ENCODE peak calls at places on chromosomes 3 and 15, in four cellular contexts. One of them, this sample, is unnamed.

GRCh38 chr15:97177135-97177704 is 783.3 kb upstream of the ARRDC4 start:
- DNase-seq in HT1080: no peak
- DNase-seq in astrocyte of the cerebellum: no peak
- DNase-seq in germinal center: no peak
- DNase-seq in this sample: no peak

GRCh38 chr15:41983221-41983620 is 10.9 kb upstream of the EHD4 start:
- DNase-seq in HT1080: no peak
- DNase-seq in astrocyte of the cerebellum: no peak
- DNase-seq in germinal center: no peak
- DNase-seq in this sample: no peak

GRCh38 chr3:18725668-18726407 is 300.7 kb upstream of the SATB1 start:
- DNase-seq in HT1080: peak; percentile 37
- DNase-seq in astrocyte of the cerebellum: no peak
- DNase-seq in germinal center: no peak
- DNase-seq in this sample: no peak

GRCh38 chr3:37096292-37096691 is 78.1 kb downstream of the LRRFIP2 start:
- DNase-seq in HT1080: peak; percentile 74
- DNase-seq in astrocyte of the cerebellum: no peak
- DNase-seq in germinal center: no peak
- DNase-seq in this sample: no peak

GRCh38 chr15:77615472-77615871 is 17.2 kb downstream of the LINGO1 start:
- DNase-seq in HT1080: no peak
- DNase-seq in astrocyte of the cerebellum: no peak
- DNase-seq in germinal center: no peak
- DNase-seq in this sample: no peak

GRCh38 chr3:118945834-118946233 is 88.8 kb downstream of the IGSF11 start:
- DNase-seq in HT1080: no peak
- DNase-seq in astrocyte of the cerebellum: no peak
- DNase-seq in germinal center: no peak
- DNase-seq in this sample: no peak

GRCh38 chr15:48645558-48646330 is at the start of gene FBN1:
- DNase-seq in HT1080: peak; percentile 88
- DNase-seq in astrocyte of the cerebellum: peak; percentile 68
- DNase-seq in germinal center: peak; percentile 62
- DNase-seq in this sample: peak; percentile 88

GRCh38 chr3:171901615-171902312 is 58.6 kb downstream of the TMEM212 start:
- DNase-seq in HT1080: no peak
- DNase-seq in astrocyte of the cerebellum: no peak
- DNase-seq in germinal center: no peak
- DNase-seq in this sample: no peak

GRCh38 chr3:196793224-196793623 is 53.6 kb downstream of the PAK2 start:
- DNase-seq in HT1080: peak; percentile 97
- DNase-seq in astrocyte of the cerebellum: peak; percentile 84
- DNase-seq in germinal center: no peak
- DNase-seq in this sample: no peak

GRCh38 chr3:99645277-99646106 is 7.1 kb downstream of the COL8A1 start:
- DNase-seq in HT1080: peak; percentile 28
- DNase-seq in astrocyte of the cerebellum: peak; percentile 74
- DNase-seq in germinal center: no peak
- DNase-seq in this sample: peak; percentile 25

GRCh38 chr15:59556405-59556804 is 55.2 kb upstream of the GCNT3 start:
- DNase-seq in HT1080: no peak
- DNase-seq in astrocyte of the cerebellum: no peak
- DNase-seq in germinal center: no peak
- DNase-seq in this sample: no peak

GRCh38 chr3:72661115-72661457 is 187.2 kb downstream of the SHQ1 start:
- DNase-seq in HT1080: peak; percentile 84
- DNase-seq in astrocyte of the cerebellum: peak; percentile 81
- DNase-seq in germinal center: no peak
- DNase-seq in this sample: no peak

GRCh38 chr3:151197981-151198767 is 4.8 kb downstream of the GPR171 start:
- DNase-seq in HT1080: no peak
- DNase-seq in astrocyte of the cerebellum: no peak
- DNase-seq in germinal center: no peak
- DNase-seq in this sample: no peak

GRCh38 chr3:99366663-99367429 is 271.5 kb upstream of the COL8A1 start:
- DNase-seq in HT1080: peak; percentile 6
- DNase-seq in astrocyte of the cerebellum: no peak
- DNase-seq in germinal center: no peak
- DNase-seq in this sample: no peak

GRCh38 chr3:106943071-106943470 is 434.2 kb upstream of the CCDC54 start:
- DNase-seq in HT1080: no peak
- DNase-seq in astrocyte of the cerebellum: no peak
- DNase-seq in germinal center: no peak
- DNase-seq in this sample: no peak

GRCh38 chr15:83658406-83658805 is 4.5 kb downstream of the ADAMTSL3 start:
- DNase-seq in HT1080: no peak
- DNase-seq in astrocyte of the cerebellum: no peak
- DNase-seq in germinal center: no peak
- DNase-seq in this sample: no peak

GRCh38 chr3:134667461-134667860 is 16.6 kb upstream of the KY start:
- DNase-seq in HT1080: no peak
- DNase-seq in astrocyte of the cerebellum: no peak
- DNase-seq in germinal center: no peak
- DNase-seq in this sample: no peak

This sample was measured in GM20000.